ENCODE peak calls at places on chromosomes 16 and 17, in five cellular contexts. X is DND-41, F is mucosa of gallbladder, W is left ventricle myocardium superior, I is Peyer's patch. K is an unnamed sample.

GRCh38 chr17:45398800-45399199 is 33.9 kb downstream of the ARHGAP27 start:
- DNase-seq in X (no peak), F (no peak), I (peak; percentile 7), W (no peak), K (no peak)

GRCh38 chr17:39791296-39791992 is 53.7 kb downstream of the GRB7 start:
- DNase-seq in W (no peak), F (no peak), X (no peak), I (no peak), K (no peak)

GRCh38 chr17:45815752-45816151 is 28.9 kb upstream of the SPPL2C start:
- DNase-seq in W (no peak), X (no peak), I (no peak), F (no peak), K (no peak)

GRCh38 chr16:83530293-83530692 is 277.5 kb upstream of the HSBP1 start:
- DNase-seq in W (no peak), I (no peak), F (no peak), X (no peak), K (no peak)

GRCh38 chr17:34235389-34236028 is 19.6 kb upstream of the CCL2 start:
- DNase-seq in W (peak; percentile 81), X (no peak), F (peak; percentile 51), I (no peak), K (peak; percentile 77)

GRCh38 chr16:874366-875181 is 74.0 kb upstream of the GNG13 start:
- DNase-seq in X (no peak), F (no peak), I (no peak), W (peak; percentile 23), K (no peak)

GRCh38 chr17:74767111-74767516 is 9.0 kb downstream of the NAT9 start:
- DNase-seq in X (no peak), I (no peak), F (no peak), W (no peak), K (no peak)

GRCh38 chr16:27749946-27750345 is 200.0 kb downstream of the KATNIP start:
- DNase-seq in F (no peak), W (no peak), X (no peak), I (no peak), K (no peak)

GRCh38 chr16:25691519-25692091 is at the start of gene HS3ST4:
- DNase-seq in F (no peak), X (no peak), I (no peak), W (no peak), K (no peak)

GRCh38 chr17:5892897-5893656 is 177.1 kb upstream of the WSCD1 start:
- DNase-seq in X (no peak), W (no peak), F (no peak), I (no peak), K (no peak)

GRCh38 chr16:69870761-69871160 is 80.4 kb upstream of the CLEC18A start:
- DNase-seq in X (no peak), F (no peak), W (no peak), I (no peak), K (no peak)

GRCh38 chr17:73743802-73744201 is 99.6 kb upstream of the SDK2 start:
- DNase-seq in I (peak; percentile 65), X (no peak), W (no peak), F (no peak), K (no peak)

GRCh38 chr16:7013990-7014389 is 318.7 kb upstream of the RBFOX1 start:
- DNase-seq in W (no peak), F (no peak), I (no peak), X (no peak), K (no peak)

GRCh38 chr16:23784811-23785447 is 30.1 kb downstream of the CHP2 start:
- DNase-seq in W (no peak), I (no peak), F (no peak), X (no peak), K (no peak)

GRCh38 chr16:84262939-84263338 is 23.1 kb upstream of the KCNG4 start:
- DNase-seq in F (no peak), W (no peak), I (no peak), X (no peak), K (no peak)

GRCh38 chr16:4991754-4992153 is 33.6 kb downstream of the SEC14L5 start:
- DNase-seq in F (no peak), W (no peak), I (no peak), X (no peak), K (no peak)

GRCh38 chr16:74623214-74623842 is 16.4 kb upstream of the GLG1 start:
- DNase-seq in X (no peak), I (no peak), W (no peak), F (no peak), K (no peak)

GRCh38 chr16:57635266-57636097 is 7.1 kb downstream of the ADGRG1 start:
- DNase-seq in X (no peak), F (peak; percentile 57), W (no peak), I (peak; percentile 89), K (peak; percentile 83)

GRCh38 chr17:64466019-64466735 is 17.3 kb downstream of the MILR1 start:
- DNase-seq in F (no peak), X (no peak), W (no peak), I (no peak), K (no peak)

GRCh38 chr16:81319221-81319912 is 4.6 kb downstream of the GAN start:
- DNase-seq in W (no peak), X (no peak), F (no peak), I (no peak), K (no peak)

GRCh38 chr17:2566056-2566455 is 27.4 kb upstream of the PAFAH1B1 start:
- DNase-seq in F (no peak), I (no peak), X (no peak), W (no peak), K (no peak)

GRCh38 chr16:29961479-29962343 is at the start of gene TMEM219:
- DNase-seq in X (peak; percentile 95), I (peak; percentile 95), W (peak; percentile 95), F (peak; percentile 92), K (peak; percentile 91)

GRCh38 chr16:89357460-89357859 is 132.9 kb downstream of the ANKRD11 start:
- DNase-seq in X (no peak), W (peak; percentile 63), F (no peak), I (no peak), K (no peak)

GRCh38 chr16:392450-393027 is 4.5 kb upstream of the NME4 start:
- DNase-seq in I (no peak), F (no peak), W (no peak), X (no peak), K (no peak)

GRCh38 chr17:30095507-30096244 is 20.9 kb upstream of the NSRP1 start:
- DNase-seq in X (peak; percentile 29), F (peak; percentile 19), I (no peak), W (no peak), K (no peak)

GRCh38 chr17:51869387-51869786 is 289.1 kb downstream of the CA10 start:
- DNase-seq in F (peak; percentile 11), I (no peak), X (peak; percentile 51), W (no peak), K (no peak)

GRCh38 chr17:74212262-74212912 is 984 bp upstream of the TTYH2 start:
- DNase-seq in X (no peak), I (no peak), F (no peak), W (peak; percentile 53), K (no peak)

GRCh38 chr17:19534562-19535149 is 1.0 kb downstream of the SLC47A1 start:
- DNase-seq in W (no peak), F (no peak), X (peak; percentile 22), I (no peak), K (no peak)

GRCh38 chr17:50608700-50609375 is 25.8 kb upstream of the ABCC3 start:
- DNase-seq in F (no peak), I (no peak), X (no peak), W (no peak), K (no peak)